ENCODE peak calls at places on chromosomes 1 and 21, in five cellular contexts. One of them, this sample, is unnamed.

GRCh38 chr21:35006771-35007170 is 42.3 kb downstream of the RUNX1 start:
- DNase-seq in HepG2: no peak
- DNase-seq in tibial nerve: no peak
- DNase-seq in transverse colon: no peak
- DNase-seq in adrenal gland: no peak
- DNase-seq in this sample: no peak

GRCh38 chr1:180270767-180271639 is 40.9 kb downstream of the LHX4 start:
- DNase-seq in tibial nerve: no peak
- DNase-seq in HepG2: peak; percentile 30
- DNase-seq in transverse colon: peak; percentile 69
- DNase-seq in adrenal gland: no peak
- DNase-seq in this sample: no peak

GRCh38 chr1:1833456-1833855 is 55.2 kb upstream of the NADK start:
- DNase-seq in adrenal gland: peak; percentile 79
- DNase-seq in tibial nerve: no peak
- DNase-seq in HepG2: no peak
- DNase-seq in transverse colon: no peak
- DNase-seq in this sample: no peak

GRCh38 chr1:211326528-211327340 is at the start of gene TRAF5:
- DNase-seq in adrenal gland: peak; percentile 64
- DNase-seq in HepG2: no peak
- DNase-seq in transverse colon: peak; percentile 70
- DNase-seq in tibial nerve: peak; percentile 42
- DNase-seq in this sample: peak; percentile 45

GRCh38 chr21:42652527-42653491 is 612 bp upstream of the PDE9A start:
- DNase-seq in transverse colon: peak; percentile 56
- DNase-seq in adrenal gland: peak; percentile 88
- DNase-seq in HepG2: peak; percentile 58
- DNase-seq in tibial nerve: peak; percentile 32
- DNase-seq in this sample: peak; percentile 95

GRCh38 chr1:113608371-113608770 is 150.9 kb downstream of the PHTF1 start:
- DNase-seq in adrenal gland: no peak
- DNase-seq in tibial nerve: no peak
- DNase-seq in transverse colon: no peak
- DNase-seq in HepG2: no peak
- DNase-seq in this sample: no peak

GRCh38 chr1:18676431-18676830 is 45.8 kb downstream of the PAX7 start:
- DNase-seq in HepG2: peak; percentile 33
- DNase-seq in tibial nerve: no peak
- DNase-seq in adrenal gland: no peak
- DNase-seq in transverse colon: no peak
- DNase-seq in this sample: no peak

GRCh38 chr1:204730826-204731459 is 45.4 kb upstream of the LRRN2 start:
- DNase-seq in transverse colon: no peak
- DNase-seq in adrenal gland: no peak
- DNase-seq in tibial nerve: no peak
- DNase-seq in HepG2: no peak
- DNase-seq in this sample: no peak

GRCh38 chr1:15948091-15948591 is 27.8 kb downstream of the ZBTB17 start:
- DNase-seq in transverse colon: no peak
- DNase-seq in tibial nerve: no peak
- DNase-seq in adrenal gland: no peak
- DNase-seq in HepG2: no peak
- DNase-seq in this sample: no peak

GRCh38 chr1:15334995-15335394 is 74.7 kb upstream of the EFHD2 start:
- DNase-seq in HepG2: no peak
- DNase-seq in adrenal gland: no peak
- DNase-seq in transverse colon: no peak
- DNase-seq in tibial nerve: no peak
- DNase-seq in this sample: no peak

GRCh38 chr1:29542476-29543015 is 306.2 kb downstream of the PTPRU start:
- DNase-seq in adrenal gland: no peak
- DNase-seq in HepG2: no peak
- DNase-seq in tibial nerve: no peak
- DNase-seq in transverse colon: no peak
- DNase-seq in this sample: no peak

GRCh38 chr1:170700842-170701305 is 36.9 kb downstream of the PRRX1 start:
- DNase-seq in tibial nerve: no peak
- DNase-seq in adrenal gland: no peak
- DNase-seq in transverse colon: no peak
- DNase-seq in HepG2: no peak
- DNase-seq in this sample: no peak

GRCh38 chr1:157659576-157660247 is 40.9 kb downstream of the FCRL3 start:
- DNase-seq in HepG2: no peak
- DNase-seq in transverse colon: no peak
- DNase-seq in adrenal gland: no peak
- DNase-seq in tibial nerve: no peak
- DNase-seq in this sample: no peak

GRCh38 chr1:228304766-228305395 is 97.0 kb downstream of the OBSCN start:
- DNase-seq in tibial nerve: no peak
- DNase-seq in transverse colon: no peak
- DNase-seq in HepG2: no peak
- DNase-seq in adrenal gland: no peak
- DNase-seq in this sample: no peak

GRCh38 chr1:98929456-98929855 is 75.2 kb downstream of the PLPPR5 start:
- DNase-seq in HepG2: no peak
- DNase-seq in tibial nerve: no peak
- DNase-seq in transverse colon: no peak
- DNase-seq in adrenal gland: no peak
- DNase-seq in this sample: no peak

GRCh38 chr1:220092694-220093093 is 1.2 kb upstream of the IARS2 start:
- DNase-seq in tibial nerve: no peak
- DNase-seq in transverse colon: no peak
- DNase-seq in adrenal gland: no peak
- DNase-seq in HepG2: no peak
- DNase-seq in this sample: no peak

GRCh38 chr1:220089650-220090556 is at the start of gene BPNT1:
- DNase-seq in tibial nerve: peak; percentile 98
- DNase-seq in transverse colon: peak; percentile 99
- DNase-seq in HepG2: peak; percentile 94
- DNase-seq in adrenal gland: peak; percentile 95
- DNase-seq in this sample: peak; percentile 76

GRCh38 chr1:220093361-220094015 is 444 bp upstream of the IARS2 start:
- DNase-seq in tibial nerve: no peak
- DNase-seq in adrenal gland: no peak
- DNase-seq in HepG2: no peak
- DNase-seq in transverse colon: no peak
- DNase-seq in this sample: no peak

GRCh38 chr1:220099826-220100225 is 5.9 kb downstream of the IARS2 start:
- DNase-seq in tibial nerve: no peak
- DNase-seq in HepG2: no peak
- DNase-seq in transverse colon: no peak
- DNase-seq in adrenal gland: no peak
- DNase-seq in this sample: no peak

GRCh38 chr1:220094016-220094911 is at the start of gene IARS2:
- DNase-seq in tibial nerve: peak; percentile 79
- DNase-seq in adrenal gland: peak; percentile 91
- DNase-seq in transverse colon: peak; percentile 93
- DNase-seq in HepG2: peak; percentile 80
- DNase-seq in this sample: peak; percentile 82
- TF ChIP-seq POLR2A in tibial nerve: peak; percentile 7
- TF ChIP-seq POLR2A in adrenal gland: peak; percentile 37
- TF ChIP-seq POLR2A in transverse colon: peak; percentile 62
- TF ChIP-seq POLR2A in HepG2: peak; percentile 58
- TF ChIP-seq POLR2A in this sample: peak; percentile 85

GRCh38 chr1:30777906-30778155 is 20.3 kb upstream of the LAPTM5 start:
- DNase-seq in HepG2: no peak
- DNase-seq in tibial nerve: no peak
- DNase-seq in adrenal gland: no peak
- DNase-seq in transverse colon: no peak
- DNase-seq in this sample: no peak

GRCh38 chr1:30778979-30779293 is 21.4 kb upstream of the LAPTM5 start:
- DNase-seq in HepG2: no peak
- DNase-seq in tibial nerve: no peak
- DNase-seq in transverse colon: no peak
- DNase-seq in adrenal gland: no peak
- DNase-seq in this sample: no peak

GRCh38 chr1:30777060-30777905 is 19.7 kb upstream of the LAPTM5 start:
- DNase-seq in HepG2: no peak
- DNase-seq in adrenal gland: no peak
- DNase-seq in tibial nerve: no peak
- DNase-seq in transverse colon: no peak
- DNase-seq in this sample: no peak

GRCh38 chr1:30779294-30780071 is 21.9 kb upstream of the LAPTM5 start:
- DNase-seq in transverse colon: peak; percentile 89
- DNase-seq in HepG2: peak; percentile 59
- DNase-seq in tibial nerve: peak; percentile 96
- DNase-seq in adrenal gland: peak; percentile 82
- DNase-seq in this sample: peak; percentile 75

GRCh38 chr1:30778156-30778978 is 20.8 kb upstream of the LAPTM5 start:
- DNase-seq in transverse colon: no peak
- DNase-seq in tibial nerve: no peak
- DNase-seq in HepG2: no peak
- DNase-seq in adrenal gland: peak; percentile 92
- DNase-seq in this sample: no peak
- TF ChIP-seq POLR2A in transverse colon: no peak
- TF ChIP-seq POLR2A in tibial nerve: no peak
- TF ChIP-seq POLR2A in HepG2: no peak
- TF ChIP-seq POLR2A in adrenal gland: no peak
- TF ChIP-seq POLR2A in this sample: no peak

GRCh38 chr1:44674113-44675000 is at the start of the genes ARMH1 and TMEM53:
- DNase-seq in HepG2: peak; percentile 98
- DNase-seq in tibial nerve: peak; percentile 99
- DNase-seq in transverse colon: peak; percentile 99
- DNase-seq in adrenal gland: peak; percentile 100
- DNase-seq in this sample: peak; percentile 92
- TF ChIP-seq POLR2A in HepG2: peak; percentile 91
- TF ChIP-seq POLR2A in tibial nerve: peak; percentile 51
- TF ChIP-seq POLR2A in transverse colon: peak; percentile 90
- TF ChIP-seq POLR2A in adrenal gland: peak; percentile 64
- TF ChIP-seq POLR2A in this sample: no peak

GRCh38 chr1:55051621-55052020 is 12.3 kb downstream of the PCSK9 start:
- DNase-seq in transverse colon: no peak
- DNase-seq in tibial nerve: no peak
- DNase-seq in HepG2: no peak
- DNase-seq in adrenal gland: peak; percentile 0
- DNase-seq in this sample: no peak
- TF ChIP-seq POLR2A in transverse colon: no peak
- TF ChIP-seq POLR2A in tibial nerve: no peak
- TF ChIP-seq POLR2A in HepG2: no peak
- TF ChIP-seq POLR2A in adrenal gland: no peak
- TF ChIP-seq POLR2A in this sample: no peak

DNA sequence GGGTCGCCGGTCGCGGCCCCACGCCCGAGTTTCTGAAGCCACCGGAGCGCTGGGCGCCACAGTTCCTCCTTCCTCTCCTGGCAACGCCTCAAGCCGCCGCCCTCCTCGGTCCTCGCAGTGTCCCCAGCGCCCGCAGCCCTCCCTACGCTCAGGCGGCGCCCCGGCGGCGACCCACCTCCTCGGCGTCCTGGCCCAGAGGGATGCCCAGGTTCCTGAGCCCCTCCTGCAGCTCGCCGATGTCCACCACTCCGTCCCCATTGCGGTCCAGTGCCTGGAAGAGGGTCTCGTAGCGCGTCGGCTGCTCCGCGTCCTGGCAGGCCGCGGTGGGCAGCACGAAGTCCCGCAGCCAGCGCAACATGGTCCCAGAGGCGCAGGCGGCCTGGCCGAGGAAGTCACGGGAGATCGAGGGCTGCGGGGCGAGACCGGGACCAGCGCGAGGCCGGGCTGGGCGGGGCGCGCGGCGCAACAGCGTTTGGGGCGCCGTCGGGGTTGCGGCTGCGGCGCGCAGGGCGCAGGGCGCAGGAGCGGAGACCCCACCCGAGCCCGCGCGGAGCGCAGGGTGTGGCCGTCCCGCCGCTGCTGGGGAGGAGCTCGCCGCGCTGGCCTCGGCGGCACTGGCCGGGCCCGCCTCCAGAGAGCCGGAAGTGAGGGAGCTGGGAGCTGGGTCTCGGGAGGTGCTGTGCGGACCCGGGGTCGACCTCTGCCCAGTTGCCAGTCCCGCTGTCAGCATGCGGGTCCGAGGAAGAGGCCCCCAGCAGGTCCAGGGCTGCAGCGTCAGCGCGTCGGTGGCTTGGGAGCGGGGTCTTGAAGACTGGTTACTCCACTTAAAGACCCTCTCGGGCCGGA is at the start of gene SLC25A24:
- DNase-seq in tibial nerve: peak; percentile 48
- DNase-seq in HepG2: peak; percentile 47
- DNase-seq in transverse colon: peak; percentile 90
- DNase-seq in adrenal gland: peak; percentile 78
- DNase-seq in this sample: peak; percentile 90
- TF ChIP-seq POLR2A in tibial nerve: no peak
- TF ChIP-seq POLR2A in HepG2: peak; percentile 46
- TF ChIP-seq POLR2A in transverse colon: peak; percentile 68
- TF ChIP-seq POLR2A in adrenal gland: peak; percentile 83
- TF ChIP-seq POLR2A in this sample: peak; percentile 52